ENCODE peak calls at places on chromosomes 16 and 17, in six cellular contexts. F is cardiac fibroblast; U is posterior cingulate gyrus; H is GM04504; X is thoracic aorta; K is stimulated activated CD4-positive, alpha-beta T cell treated with anti-CD3 and anti-CD28 coated beads, Interleukin-1b, Interleukin-23, amount 100 ng/mL, for 1 hour. M is an unnamed sample.

GRCh38 chr16:47320546-47321315 is 140.1 kb downstream of the ITFG1 start:
- DNase-seq in F (peak), U (no peak), H (no peak), X (no peak), K (no peak), M (no peak)

GRCh38 chr16:25481636-25482035 is 210.1 kb upstream of the HS3ST4 start:
- DNase-seq in F (no peak), U (no peak), H (no peak), X (no peak), K (no peak), M (no peak)

GRCh38 chr17:44533533-44534246 is 23.6 kb upstream of the FZD2 start:
- DNase-seq in F (peak), U (peak), H (peak), X (peak), K (peak), M (peak)

GRCh38 chr16:66924527-66925321 is 611 bp downstream of the RRAD start:
- DNase-seq in F (no peak), U (no peak), H (no peak), X (no peak), K (no peak), M (no peak)

GRCh38 chr16:68427649-68428303 is 20.5 kb downstream of the SMPD3 start:
- DNase-seq in F (no peak), U (no peak), H (no peak), X (no peak), K (no peak), M (no peak)

GRCh38 chr16:27177031-27177774 is 26.1 kb upstream of the KDM8 start:
- DNase-seq in F (peak), U (no peak), H (peak), X (no peak), K (no peak), M (no peak)

GRCh38 chr17:36661047-36661666 is 59.8 kb downstream of the MRM1 start:
- DNase-seq in F (no peak), U (peak), H (no peak), X (no peak), K (no peak), M (no peak)

GRCh38 chr17:8857919-8858318 is 9.6 kb downstream of the PIK3R6 start:
- DNase-seq in F (peak), U (no peak), H (no peak), X (no peak), K (no peak), M (no peak)

GRCh38 chr16:49866533-49867155 is 10.7 kb upstream of the ZNF423 start:
- DNase-seq in F (no peak), U (no peak), H (no peak), X (no peak), K (no peak), M (no peak)

GRCh38 chr17:49513616-49514373 is 18.7 kb downstream of the NGFR start:
- DNase-seq in F (no peak), U (no peak), H (no peak), X (no peak), K (no peak), M (no peak)

GRCh38 chr16:28554634-28555423 is 1.1 kb downstream of the SGF29 start:
- DNase-seq in F (no peak), U (no peak), H (no peak), X (no peak), K (no peak), M (no peak)

GRCh38 chr16:85270365-85270764 is 158.1 kb upstream of the CIBAR2 start:
- DNase-seq in F (no peak), U (no peak), H (no peak), X (no peak), K (no peak), M (no peak)

GRCh38 chr16:2398520-2398919 is 30.7 kb upstream of the CCNF start:
- DNase-seq in F (peak), U (no peak), H (no peak), X (no peak), K (no peak), M (no peak)

GRCh38 chr16:57532251-57532625 is 4.1 kb downstream of the CCDC102A start:
- DNase-seq in F (no peak), U (no peak), H (no peak), X (no peak), K (no peak), M (peak)

GRCh38 chr16:74867281-74867849 is 92.7 kb upstream of the FA2H start:
- DNase-seq in F (no peak), U (no peak), H (no peak), X (no peak), K (no peak), M (no peak)

GRCh38 chr16:14658063-14658462 is 25.3 kb downstream of the BFAR start:
- DNase-seq in F (no peak), U (no peak), H (no peak), X (no peak), K (no peak), M (no peak)